ENCODE peak calls at places on chromosomes 16 and 17, in eight cellular contexts. One of them, this sample, is unnamed.

GRCh38 chr16:14003119-14003570 is 68.0 kb upstream of the MRTFB start:
- DNase-seq in neuronal stem cell: peak; percentile 73
- DNase-seq in A549: no peak
- DNase-seq in colonic mucosa: peak; percentile 28
- DNase-seq in GM23248: peak; percentile 88
- DNase-seq in heart left ventricle: peak; percentile 77
- DNase-seq in transverse colon: peak; percentile 29
- DNase-seq in heart right ventricle: peak; percentile 80
- DNase-seq in this sample: peak; percentile 47

GRCh38 chr17:64262422-64263260 is at the start of gene TEX2:
- DNase-seq in heart left ventricle: peak; percentile 59
- DNase-seq in GM23248: peak; percentile 66
- DNase-seq in A549: peak; percentile 59
- DNase-seq in transverse colon: peak; percentile 66
- DNase-seq in colonic mucosa: peak; percentile 62
- DNase-seq in heart right ventricle: peak; percentile 47
- DNase-seq in neuronal stem cell: no peak
- DNase-seq in this sample: peak; percentile 54

GRCh38 chr17:71111945-71112344 is 942.6 kb downstream of the KCNJ2 start:
- DNase-seq in colonic mucosa: no peak
- DNase-seq in heart left ventricle: no peak
- DNase-seq in A549: no peak
- DNase-seq in neuronal stem cell: no peak
- DNase-seq in transverse colon: no peak
- DNase-seq in heart right ventricle: no peak
- DNase-seq in GM23248: peak; percentile 42
- DNase-seq in this sample: no peak

GRCh38 chr16:84115919-84116719 is 623 bp downstream of the MBTPS1 start:
- DNase-seq in heart left ventricle: no peak
- DNase-seq in colonic mucosa: peak; percentile 67
- DNase-seq in GM23248: peak; percentile 66
- DNase-seq in A549: peak; percentile 19
- DNase-seq in transverse colon: peak; percentile 62
- DNase-seq in neuronal stem cell: no peak
- DNase-seq in heart right ventricle: peak; percentile 43
- DNase-seq in this sample: peak; percentile 41

GRCh38 chr17:3788200-3788599 is 12.8 kb downstream of the ITGAE start:
- DNase-seq in heart left ventricle: no peak
- DNase-seq in A549: no peak
- DNase-seq in colonic mucosa: no peak
- DNase-seq in GM23248: no peak
- DNase-seq in transverse colon: no peak
- DNase-seq in heart right ventricle: no peak
- DNase-seq in neuronal stem cell: no peak
- DNase-seq in this sample: no peak

GRCh38 chr17:77316191-77316641 is 175.4 kb downstream of the SEC14L1 start:
- DNase-seq in neuronal stem cell: no peak
- DNase-seq in heart left ventricle: no peak
- DNase-seq in heart right ventricle: no peak
- DNase-seq in transverse colon: peak; percentile 16
- DNase-seq in colonic mucosa: no peak
- DNase-seq in GM23248: peak; percentile 91
- DNase-seq in A549: no peak
- DNase-seq in this sample: no peak

GRCh38 chr16:50303605-50304466 is 37.5 kb downstream of the ADCY7 start:
- DNase-seq in transverse colon: no peak
- DNase-seq in neuronal stem cell: no peak
- DNase-seq in heart right ventricle: no peak
- DNase-seq in heart left ventricle: peak; percentile 6
- DNase-seq in colonic mucosa: no peak
- DNase-seq in GM23248: no peak
- DNase-seq in A549: no peak
- DNase-seq in this sample: no peak

GRCh38 chr16:54194008-54194731 is 92.4 kb downstream of the IRX3 start:
- DNase-seq in GM23248: peak; percentile 76
- DNase-seq in A549: no peak
- DNase-seq in neuronal stem cell: peak; percentile 18
- DNase-seq in colonic mucosa: peak; percentile 44
- DNase-seq in heart right ventricle: peak; percentile 88
- DNase-seq in heart left ventricle: peak; percentile 86
- DNase-seq in transverse colon: peak; percentile 11
- DNase-seq in this sample: peak; percentile 76

GRCh38 chr16:72990003-72990521 is 57.9 kb downstream of the ZFHX3 start:
- DNase-seq in neuronal stem cell: no peak
- DNase-seq in transverse colon: peak; percentile 68
- DNase-seq in A549: peak; percentile 40
- DNase-seq in heart right ventricle: peak; percentile 36
- DNase-seq in colonic mucosa: peak; percentile 69
- DNase-seq in heart left ventricle: peak; percentile 36
- DNase-seq in GM23248: peak; percentile 86
- DNase-seq in this sample: peak; percentile 97

GRCh38 chr16:85275533-85276249 is 163.4 kb upstream of the CIBAR2 start:
- DNase-seq in heart right ventricle: peak; percentile 63
- DNase-seq in colonic mucosa: peak; percentile 77
- DNase-seq in neuronal stem cell: peak; percentile 73
- DNase-seq in GM23248: peak; percentile 71
- DNase-seq in heart left ventricle: peak; percentile 64
- DNase-seq in A549: peak; percentile 86
- DNase-seq in transverse colon: peak; percentile 75
- DNase-seq in this sample: peak; percentile 48

GRCh38 chr16:56195151-56195550 is 3.9 kb downstream of the GNAO1 start:
- DNase-seq in colonic mucosa: no peak
- DNase-seq in transverse colon: no peak
- DNase-seq in neuronal stem cell: no peak
- DNase-seq in heart left ventricle: no peak
- DNase-seq in A549: no peak
- DNase-seq in heart right ventricle: no peak
- DNase-seq in GM23248: no peak
- DNase-seq in this sample: no peak

GRCh38 chr17:49552070-49552751 is 23.5 kb upstream of the NXPH3 start:
- DNase-seq in transverse colon: no peak
- DNase-seq in heart right ventricle: no peak
- DNase-seq in heart left ventricle: no peak
- DNase-seq in neuronal stem cell: no peak
- DNase-seq in colonic mucosa: no peak
- DNase-seq in GM23248: peak; percentile 52
- DNase-seq in A549: no peak
- DNase-seq in this sample: no peak

GRCh38 chr17:67574658-67575293 is 143.0 kb upstream of the NOL11 start:
- DNase-seq in colonic mucosa: no peak
- DNase-seq in A549: no peak
- DNase-seq in heart right ventricle: no peak
- DNase-seq in GM23248: peak; percentile 3
- DNase-seq in neuronal stem cell: no peak
- DNase-seq in heart left ventricle: no peak
- DNase-seq in transverse colon: no peak
- DNase-seq in this sample: no peak

GRCh38 chr16:81585785-81586184 is 141.2 kb downstream of the CMIP start:
- DNase-seq in heart left ventricle: no peak
- DNase-seq in GM23248: no peak
- DNase-seq in heart right ventricle: no peak
- DNase-seq in neuronal stem cell: no peak
- DNase-seq in colonic mucosa: no peak
- DNase-seq in A549: no peak
- DNase-seq in transverse colon: no peak
- DNase-seq in this sample: no peak

GRCh38 chr17:31394544-31394943 is 3.1 kb downstream of the RAB11FIP4 start:
- DNase-seq in neuronal stem cell: peak; percentile 72
- DNase-seq in transverse colon: no peak
- DNase-seq in colonic mucosa: peak; percentile 38
- DNase-seq in heart right ventricle: peak; percentile 68
- DNase-seq in A549: no peak
- DNase-seq in heart left ventricle: peak; percentile 52
- DNase-seq in GM23248: peak; percentile 77
- DNase-seq in this sample: no peak

DNA sequence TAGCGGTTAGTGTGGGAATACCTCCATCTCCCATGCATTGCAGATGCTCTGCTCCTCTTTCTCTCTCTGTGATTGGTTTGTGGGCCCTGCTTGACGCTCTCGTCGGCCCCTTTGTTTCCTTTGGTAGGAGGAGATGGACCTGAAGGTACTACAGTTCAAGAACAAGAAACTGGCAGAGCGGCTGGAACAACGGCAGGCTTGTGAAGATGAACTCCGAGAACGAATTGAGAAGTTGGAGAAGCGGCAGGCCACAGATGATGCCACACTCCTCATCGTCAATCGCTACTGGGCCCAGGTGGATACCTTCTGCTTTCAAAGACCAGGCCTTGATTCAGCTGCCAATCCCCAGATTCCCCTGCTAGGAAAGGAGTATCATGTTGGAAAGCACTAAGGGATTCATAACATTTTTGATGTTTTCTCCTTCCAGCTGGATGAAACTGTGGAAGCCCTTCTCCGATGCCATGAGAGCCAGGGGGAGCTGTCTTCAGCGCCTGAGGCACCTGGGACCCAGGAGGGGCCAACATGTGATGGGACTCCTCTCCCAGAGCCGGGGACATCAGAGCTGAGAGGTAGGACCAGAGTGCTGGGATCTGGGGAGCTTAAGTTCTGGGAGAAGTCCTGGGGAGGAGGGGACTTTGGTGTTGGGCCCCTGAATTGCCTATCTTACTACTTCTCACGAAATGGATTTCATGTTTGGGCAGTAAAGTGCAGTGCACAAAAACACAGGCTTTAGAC is 1.0 kb downstream of the RNF40 start:
- DNase-seq in heart right ventricle: no peak
- DNase-seq in heart left ventricle: no peak
- DNase-seq in transverse colon: no peak
- DNase-seq in colonic mucosa: no peak
- DNase-seq in GM23248: no peak
- DNase-seq in A549: no peak
- DNase-seq in neuronal stem cell: no peak
- DNase-seq in this sample: no peak
- H3K27ac ChIP-seq in heart right ventricle: no peak overlapping the region
- H3K27ac ChIP-seq in heart left ventricle: peak overlapping the region; percentile 87
- H3K27ac ChIP-seq in transverse colon: peak overlapping the region; percentile 93
- H3K27ac ChIP-seq in colonic mucosa: peak overlapping the region; percentile 81
- H3K27ac ChIP-seq in GM23248: peak overlapping the region; percentile 51
- H3K27ac ChIP-seq in A549: peak overlapping the region; percentile 91
- H3K27ac ChIP-seq in neuronal stem cell: no peak overlapping the region
- H3K27ac ChIP-seq in this sample: peak overlapping the region; percentile 92

DNA sequence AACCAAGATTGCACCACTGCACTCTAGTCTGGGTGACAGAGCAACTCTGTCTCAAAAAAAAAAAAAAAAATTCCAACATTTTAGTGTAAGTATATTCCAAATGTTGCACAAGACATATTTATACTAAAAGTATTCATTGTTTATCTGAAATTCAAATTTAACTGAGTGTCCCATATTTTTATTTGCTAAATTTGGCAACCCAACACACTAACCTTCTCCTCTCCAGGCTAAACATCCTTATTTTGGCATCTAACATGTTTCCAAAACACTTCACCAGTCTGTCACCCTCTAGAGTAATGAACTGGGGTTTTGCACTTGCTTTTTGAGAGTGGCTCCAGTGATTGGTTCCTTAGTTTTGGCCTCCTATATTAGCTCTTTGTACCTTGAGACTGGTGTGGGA is 243.3 kb upstream of the SALL1 start:
- DNase-seq in A549: no peak
- DNase-seq in transverse colon: no peak
- DNase-seq in neuronal stem cell: no peak
- DNase-seq in heart left ventricle: no peak
- DNase-seq in heart right ventricle: no peak
- DNase-seq in GM23248: no peak
- DNase-seq in colonic mucosa: no peak
- DNase-seq in this sample: no peak
- H3K4me1 ChIP-seq in A549: no peaks in the 10 kb centered on the region
- H3K4me1 ChIP-seq in transverse colon: no peaks in the 10 kb centered on the region
- H3K4me1 ChIP-seq in neuronal stem cell: peaks cover 15% of the 10 kb centered on the region
- H3K4me1 ChIP-seq in heart left ventricle: no peaks in the 10 kb centered on the region
- H3K4me1 ChIP-seq in heart right ventricle: no peaks in the 10 kb centered on the region
- H3K4me1 ChIP-seq in GM23248: peaks cover 19% of the 10 kb centered on the region
- H3K4me1 ChIP-seq in colonic mucosa: no peaks in the 10 kb centered on the region
- H3K4me1 ChIP-seq in this sample: no peaks in the 10 kb centered on the region

GRCh38 chr17:7823581-7824001 is 10.4 kb upstream of the KDM6B start:
- DNase-seq in neuronal stem cell: no peak
- DNase-seq in heart right ventricle: no peak
- DNase-seq in A549: no peak
- DNase-seq in colonic mucosa: no peak
- DNase-seq in transverse colon: no peak
- DNase-seq in heart left ventricle: no peak
- DNase-seq in GM23248: no peak
- DNase-seq in this sample: no peak

GRCh38 chr17:7822126-7822525 is 11.9 kb upstream of the KDM6B start:
- DNase-seq in neuronal stem cell: no peak
- DNase-seq in heart left ventricle: no peak
- DNase-seq in GM23248: no peak
- DNase-seq in transverse colon: no peak
- DNase-seq in heart right ventricle: no peak
- DNase-seq in colonic mucosa: no peak
- DNase-seq in A549: no peak
- DNase-seq in this sample: no peak

GRCh38 chr17:7820231-7820630 is 13.8 kb upstream of the KDM6B start:
- DNase-seq in A549: no peak
- DNase-seq in GM23248: no peak
- DNase-seq in heart right ventricle: no peak
- DNase-seq in transverse colon: no peak
- DNase-seq in neuronal stem cell: no peak
- DNase-seq in heart left ventricle: no peak
- DNase-seq in colonic mucosa: no peak
- DNase-seq in this sample: no peak

GRCh38 chr17:7825206-7825980 is 8.6 kb upstream of the KDM6B start:
- DNase-seq in transverse colon: no peak
- DNase-seq in heart left ventricle: no peak
- DNase-seq in A549: peak; percentile 67
- DNase-seq in heart right ventricle: no peak
- DNase-seq in colonic mucosa: no peak
- DNase-seq in neuronal stem cell: no peak
- DNase-seq in GM23248: peak; percentile 64
- DNase-seq in this sample: no peak

GRCh38 chr17:7824021-7824924 is 9.7 kb upstream of the KDM6B start:
- DNase-seq in heart left ventricle: no peak
- DNase-seq in neuronal stem cell: no peak
- DNase-seq in GM23248: no peak
- DNase-seq in heart right ventricle: no peak
- DNase-seq in A549: no peak
- DNase-seq in transverse colon: no peak
- DNase-seq in colonic mucosa: no peak
- DNase-seq in this sample: no peak
- H3K27ac ChIP-seq in heart left ventricle: no peak overlapping the region
- H3K27ac ChIP-seq in neuronal stem cell: no peak overlapping the region
- H3K27ac ChIP-seq in GM23248: no peak overlapping the region
- H3K27ac ChIP-seq in heart right ventricle: no peak overlapping the region
- H3K27ac ChIP-seq in A549: no peak overlapping the region
- H3K27ac ChIP-seq in transverse colon: no peak overlapping the region
- H3K27ac ChIP-seq in colonic mucosa: no peak overlapping the region
- H3K27ac ChIP-seq in this sample: no peak overlapping the region

DNA sequence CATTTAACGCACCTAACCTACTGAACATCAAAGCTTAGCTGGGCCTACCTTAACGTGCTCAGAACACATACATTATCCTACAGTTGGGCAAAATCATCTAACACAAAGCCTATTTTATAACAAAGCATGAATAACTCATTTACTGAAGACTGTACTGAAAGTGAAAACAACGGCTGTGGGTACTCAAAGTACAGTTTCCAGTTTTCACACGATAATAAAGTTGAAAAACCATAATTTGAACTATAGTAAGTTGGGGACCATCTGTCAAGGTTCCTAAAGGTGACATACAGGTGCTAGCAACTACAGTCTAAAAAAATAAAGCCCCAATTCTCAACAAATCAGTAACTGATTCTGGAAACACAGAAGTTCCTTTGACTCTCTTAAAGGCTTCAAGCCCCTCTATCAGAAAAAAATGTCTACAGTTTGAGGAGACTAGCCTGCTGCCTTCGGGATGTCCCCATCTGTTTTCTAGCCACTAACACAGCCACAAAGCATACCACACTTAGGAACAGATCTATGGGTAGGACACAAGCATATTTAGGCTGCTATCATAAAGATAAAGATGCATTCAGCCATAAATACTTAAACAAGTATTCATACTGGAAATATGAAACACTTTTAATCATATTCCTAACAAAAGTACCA is 71.3 kb downstream of the KANSL1 start:
- DNase-seq in A549: no peak
- DNase-seq in GM23248: no peak
- DNase-seq in heart left ventricle: no peak
- DNase-seq in heart right ventricle: no peak
- DNase-seq in neuronal stem cell: no peak
- DNase-seq in transverse colon: no peak
- DNase-seq in colonic mucosa: no peak
- DNase-seq in this sample: no peak
- H3K4me1 ChIP-seq in A549: peaks cover 24% of the 10 kb centered on the region
- H3K4me1 ChIP-seq in GM23248: peaks cover 9% of the 10 kb centered on the region
- H3K4me1 ChIP-seq in heart left ventricle: peaks cover 77% of the 10 kb centered on the region
- H3K4me1 ChIP-seq in heart right ventricle: peaks cover 96% of the 10 kb centered on the region
- H3K4me1 ChIP-seq in neuronal stem cell: no peaks in the 10 kb centered on the region
- H3K4me1 ChIP-seq in transverse colon: peaks cover 47% of the 10 kb centered on the region
- H3K4me1 ChIP-seq in colonic mucosa: peaks cover 3% of the 10 kb centered on the region
- H3K4me1 ChIP-seq in this sample: no peaks in the 10 kb centered on the region